ENCODE peak calls at places on chromosomes 4 and X, in ten cellular contexts. N, V, Y, Z, H, G, O, B, E and R are unnamed samples.

GRCh38 chrX:19616959-19617358 is 101.7 kb upstream of the MAP3K15 start:
- DNase-seq in V (no peak), E (no peak), O (no peak), H (no peak), Y (peak; percentile 23), N (no peak), G (no peak), B (no peak), Z (no peak), R (peak; percentile 59)

GRCh38 chrX:16774746-16775145 is 11.5 kb upstream of the TXLNG start:
- DNase-seq in G (no peak), Y (no peak), E (no peak), Z (no peak), O (no peak), V (no peak), B (no peak), H (no peak), N (peak; percentile 66), R (no peak)

GRCh38 chr4:182883351-182883750 is 33.8 kb downstream of the DCTD start:
- DNase-seq in Z (no peak), B (no peak), O (no peak), Y (no peak), H (no peak), V (no peak), N (no peak), G (no peak), E (no peak), R (no peak)

GRCh38 chrX:153818571-153819397 is 11.6 kb downstream of the PDZD4 start:
- DNase-seq in O (peak; percentile 47), H (no peak), G (peak; percentile 60), N (no peak), Z (no peak), E (peak; percentile 23), B (no peak), Y (no peak), V (no peak), R (no peak)

GRCh38 chr4:109614466-109614865 is 54.4 kb downstream of the MCUB start:
- DNase-seq in V (no peak), E (no peak), B (no peak), Y (no peak), H (no peak), Z (no peak), N (no peak), G (no peak), O (no peak), R (no peak)

GRCh38 chr4:37502070-37502469 is 184.1 kb downstream of the RELL1 start:
- DNase-seq in Y (no peak), O (no peak), N (no peak), G (no peak), V (no peak), E (no peak), B (no peak), H (no peak), Z (no peak), R (no peak)

GRCh38 chr4:137524642-137525384 is 7.5 kb downstream of the PCDH18 start:
- DNase-seq in B (peak; percentile 33), O (no peak), N (no peak), Z (no peak), G (no peak), V (no peak), E (peak; percentile 57), Y (peak; percentile 37), H (no peak), R (peak; percentile 74)

GRCh38 chr4:124722069-124722468 is 9.5 kb upstream of the ANKRD50 start:
- DNase-seq in V (no peak), Z (no peak), G (no peak), H (no peak), Y (peak; percentile 47), E (no peak), B (no peak), N (peak; percentile 45), O (no peak), R (peak; percentile 69)

GRCh38 chrX:13283512-13283911 is 36.3 kb downstream of the ATXN3L start:
- DNase-seq in Z (no peak), E (no peak), B (no peak), N (no peak), V (no peak), G (no peak), H (no peak), Y (no peak), O (no peak), R (peak; percentile 30)

GRCh38 chrX:1946974-1947373 is 332.1 kb downstream of the ASMT start:
- DNase-seq in Y (no peak), G (no peak), V (no peak), E (no peak), Z (no peak), B (no peak), N (no peak), O (no peak), H (no peak), R (no peak)

GRCh38 chr4:145487626-145488025 is 6.0 kb downstream of the SMAD1 start:
- DNase-seq in Y (no peak), H (no peak), E (no peak), V (no peak), B (no peak), O (no peak), N (no peak), G (no peak), Z (no peak), R (no peak)

GRCh38 chrX:154457491-154458115 is 478 bp upstream of the PLXNA3 start:
- DNase-seq in E (no peak), B (no peak), H (no peak), N (peak; percentile 72), Z (no peak), O (no peak), V (no peak), G (no peak), Y (no peak), R (peak; percentile 67)

GRCh38 chr4:11497972-11498371 is 69.3 kb upstream of the HS3ST1 start:
- DNase-seq in O (no peak), E (no peak), Y (no peak), N (peak; percentile 80), Z (no peak), H (no peak), V (no peak), B (no peak), G (no peak), R (no peak)

GRCh38 chrX:19723427-19723826 is 164.0 kb downstream of the SH3KBP1 start:
- DNase-seq in E (no peak), G (no peak), H (no peak), V (no peak), B (no peak), N (peak; percentile 30), Z (no peak), Y (no peak), O (no peak), R (no peak)

GRCh38 chr4:108906866-108907367 is 144.1 kb upstream of the ETNPPL start:
- DNase-seq in Z (no peak), H (no peak), G (no peak), O (no peak), E (no peak), Y (no peak), B (no peak), V (no peak), N (no peak), R (no peak)

DNA sequence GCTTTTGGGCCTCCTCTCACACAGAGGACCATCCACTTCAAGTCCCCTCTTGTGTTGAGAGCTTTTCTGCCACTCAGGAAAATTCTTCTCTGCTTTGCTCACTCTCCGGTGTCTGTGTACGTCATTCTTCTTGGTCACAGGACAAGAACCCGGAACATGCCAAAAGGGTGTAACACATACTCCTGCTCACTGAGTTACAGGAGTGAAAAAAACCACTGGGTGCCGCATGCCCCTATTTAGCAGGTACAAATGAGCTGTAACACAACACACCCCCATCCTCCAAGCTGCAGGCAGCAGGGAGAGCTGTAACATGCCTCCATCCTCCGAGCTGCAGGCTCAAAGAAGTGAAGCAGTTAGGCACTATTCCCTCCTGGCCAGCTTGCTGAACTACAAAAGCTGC is 13.0 kb upstream of the CXCL2 start:
- DNase-seq in V (no peak), E (peak; percentile 64), O (no peak), Z (peak; percentile 54), Y (peak; percentile 36), G (no peak), H (no peak), B (peak; percentile 78), N (peak; percentile 98), R (no peak)
- TF ChIP-seq CTCF in V (no peak), E (no peak), O (no peak), Z (no peak), Y (no peak), G (no peak), H (no peak), B (no peak), N (peak; percentile 16), R (no peak)

DNA sequence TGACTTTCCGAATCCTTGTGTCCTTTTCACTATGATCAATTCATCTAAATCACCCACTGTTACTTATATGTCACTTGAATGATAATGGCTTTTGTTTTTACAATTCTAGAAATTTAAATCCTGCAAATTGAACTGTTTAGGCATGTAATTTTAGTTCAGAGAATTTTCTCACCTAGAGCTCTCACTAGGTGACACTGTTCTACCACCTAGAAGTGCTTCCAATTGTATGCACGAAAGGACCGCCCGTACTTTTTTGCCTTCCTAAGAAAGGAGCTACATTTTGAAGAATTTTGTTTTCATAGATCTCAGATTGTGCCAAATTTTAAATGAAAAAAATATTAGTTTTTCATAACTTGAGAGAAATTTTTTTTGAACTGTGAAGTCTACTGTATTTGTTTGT is 481.6 kb upstream of the FSTL5 start:
- DNase-seq in E (no peak), G (no peak), V (no peak), Y (no peak), H (no peak), O (no peak), Z (no peak), N (peak; percentile 18), B (no peak), R (no peak)
- TF ChIP-seq CTCF in E (no peak), G (no peak), V (peak; percentile 30), Y (no peak), H (peak; percentile 13), O (no peak), Z (no peak), N (peak; percentile 30), B (no peak), R (no peak)

GRCh38 chrX:103177561-103177960 is 37.3 kb upstream of the BEX4 start:
- DNase-seq in N (no peak), G (no peak), Y (no peak), V (no peak), O (no peak), E (no peak), B (no peak), H (no peak), Z (no peak), R (no peak)
- TF ChIP-seq CTCF in N (no peak), G (no peak), Y (no peak), V (no peak), O (no peak), E (no peak), B (no peak), H (no peak), Z (no peak), R (no peak)

GRCh38 chr4:81836716-81837115 is 365.0 kb upstream of the RASGEF1B start:
- DNase-seq in Y (no peak), G (no peak), O (no peak), Z (no peak), B (no peak), N (no peak), V (no peak), H (no peak), E (no peak), R (no peak)

GRCh38 chr4:81839347-81840042 is 367.8 kb upstream of the RASGEF1B start:
- DNase-seq in H (no peak), V (no peak), Y (no peak), B (no peak), N (peak; percentile 27), E (no peak), G (no peak), Z (no peak), O (no peak), R (no peak)

GRCh38 chr4:81833596-81833995 is 361.9 kb upstream of the RASGEF1B start:
- DNase-seq in B (no peak), Y (no peak), G (no peak), N (no peak), H (no peak), O (no peak), Z (no peak), V (no peak), E (no peak), R (no peak)

GRCh38 chr4:81838586-81838985 is 366.9 kb upstream of the RASGEF1B start:
- DNase-seq in Y (no peak), Z (no peak), E (no peak), H (no peak), B (no peak), V (no peak), O (no peak), G (no peak), N (no peak), R (no peak)
- TF ChIP-seq CTCF in Y (no peak), Z (no peak), E (no peak), H (no peak), B (no peak), V (no peak), O (no peak), G (no peak), N (no peak), R (no peak)